ENCODE peak calls at places on chromosomes 13 and 19, in ten cellular contexts. I is NCI-H748 treated with DMSO at 0.1 percent for 48 hours; B is stimulated activated CD8-positive, alpha-beta memory T cell treated with anti-CD3 and anti-CD28 coated beads, Interleukin-15, amount 100 ng/mL, for 1 hour; G is left cardiac atrium; C is NCI-H1048; Q is naive thymus-derived CD8-positive, alpha-beta T cell; R is choroid plexus epithelial cell; U is T-helper 2 cell; O is uterus; L is progenitor cell of endocrine pancreas. V is an unnamed sample.

GRCh38 chr13:21413013-21413412 is 46.1 kb downstream of the ZDHHC20 start:
- DNase-seq in I (no peak), R (peak), O (no peak), C (no peak), U (no peak), L (no peak), B (no peak), G (no peak), Q (no peak), V (no peak)

GRCh38 chr13:99311137-99311536 is 3.9 kb upstream of the GPR183 start:
- DNase-seq in B (no peak), U (no peak), L (no peak), Q (no peak), R (no peak), O (peak), G (no peak), C (no peak), I (no peak), V (no peak)

GRCh38 chr13:112910616-112911280 is 58.3 kb upstream of the MCF2L start:
- DNase-seq in I (no peak), Q (no peak), L (no peak), U (no peak), G (no peak), B (no peak), R (no peak), O (no peak), C (no peak), V (no peak)

GRCh38 chr13:95250961-95251360 is 50.3 kb downstream of the ABCC4 start:
- DNase-seq in U (no peak), Q (no peak), O (no peak), B (no peak), R (no peak), I (no peak), G (no peak), C (no peak), L (no peak), V (no peak)

GRCh38 chr13:24627090-24627714 is 53.0 kb upstream of the ATP12A start:
- DNase-seq in C (no peak), R (no peak), I (no peak), O (no peak), L (peak), U (no peak), Q (no peak), B (no peak), G (no peak), V (no peak)

GRCh38 chr13:34413538-34414210 is 528.4 kb upstream of the NBEA start:
- DNase-seq in O (no peak), L (no peak), C (no peak), Q (no peak), U (no peak), R (no peak), G (no peak), B (no peak), I (no peak), V (no peak)

GRCh38 chr13:52809310-52809769 is 39.1 kb downstream of the PCDH8 start:
- DNase-seq in G (peak), R (peak), I (peak), B (no peak), Q (peak), L (peak), U (no peak), O (no peak), C (peak), V (peak)

GRCh38 chr19:50535672-50536071 is 22.0 kb upstream of the ASPDH start:
- DNase-seq in Q (no peak), O (no peak), R (no peak), G (no peak), U (no peak), I (no peak), C (no peak), L (no peak), B (no peak), V (no peak)

GRCh38 chr19:7199613-7200533 is 94.3 kb downstream of the INSR start:
- DNase-seq in R (no peak), L (no peak), C (no peak), G (no peak), I (no peak), U (no peak), Q (no peak), B (no peak), O (no peak), V (no peak)

GRCh38 chr13:105538346-105538745 is 997.1 kb downstream of the EFNB2 start:
- DNase-seq in G (no peak), O (no peak), R (no peak), L (no peak), I (no peak), B (no peak), U (no peak), Q (no peak), C (no peak), V (no peak)

GRCh38 chr19:14479985-14480694 is 5.0 kb upstream of the PTGER1 start:
- DNase-seq in L (peak), B (peak), I (no peak), R (peak), U (peak), G (no peak), Q (peak), O (no peak), C (peak), V (peak)

GRCh38 chr19:48656840-48657474 is 11.0 kb upstream of the CA11 start:
- DNase-seq in B (no peak), G (no peak), I (no peak), L (no peak), O (no peak), U (no peak), R (peak), Q (no peak), C (no peak), V (no peak)

GRCh38 chr13:92896842-92897241 is 329.8 kb upstream of the GPC6 start:
- DNase-seq in B (no peak), C (no peak), G (no peak), R (peak), Q (no peak), L (no peak), I (peak), U (no peak), O (no peak), V (no peak)

GRCh38 chr13:76894401-76895110 is 8.4 kb upstream of the KCTD12 start:
- DNase-seq in Q (no peak), U (no peak), O (no peak), B (no peak), L (no peak), C (no peak), G (no peak), I (no peak), R (no peak), V (no peak)

GRCh38 chr13:41613984-41614581 is 156.7 kb downstream of the RGCC start:
- DNase-seq in O (peak), C (no peak), B (no peak), L (no peak), Q (no peak), G (peak), R (peak), U (no peak), I (no peak), V (no peak)

GRCh38 chr13:78998736-78999135 is 339.8 kb upstream of the OBI1 start:
- DNase-seq in C (no peak), R (no peak), G (no peak), B (no peak), O (no peak), I (no peak), L (no peak), Q (no peak), U (no peak), V (no peak)

GRCh38 chr19:46351241-46352041 is 4.6 kb downstream of the PPP5C start:
- DNase-seq in B (no peak), R (peak), U (no peak), G (peak), C (no peak), L (no peak), O (peak), Q (no peak), I (no peak), V (no peak)

GRCh38 chr19:6551607-6552450 is 21.0 kb downstream of the TNFSF9 start:
- DNase-seq in L (peak), C (no peak), I (no peak), Q (peak), U (peak), B (peak), R (no peak), O (no peak), G (peak), V (peak)

GRCh38 chr13:44044544-44045178 is 165.0 kb downstream of the LACC1 start:
- DNase-seq in B (no peak), R (peak), L (no peak), C (no peak), I (no peak), Q (no peak), O (no peak), U (no peak), G (no peak), V (no peak)

GRCh38 chr13:28324181-28324789 is 170.6 kb downstream of the FLT1 start:
- DNase-seq in O (peak), U (no peak), L (peak), C (peak), R (peak), G (peak), Q (peak), I (peak), B (peak), V (peak)

GRCh38 chr13:32256243-32256642 is 58.9 kb downstream of the ZAR1L start:
- DNase-seq in G (no peak), R (no peak), B (no peak), O (no peak), C (no peak), U (no peak), Q (no peak), L (no peak), I (no peak), V (no peak)

GRCh38 chr19:801030-801860 is 4.0 kb downstream of the PTBP1 start:
- DNase-seq in Q (no peak), R (no peak), I (no peak), L (no peak), G (peak), U (no peak), C (no peak), O (peak), B (no peak), V (no peak)

GRCh38 chr19:27806471-27807070 is 1406.4 kb downstream of the UQCRFS1 start:
- DNase-seq in R (no peak), O (no peak), U (no peak), C (no peak), G (no peak), Q (no peak), I (no peak), L (no peak), B (no peak), V (no peak)

GRCh38 chr13:89465366-89465765 is 1794.2 kb downstream of the SLITRK5 start:
- DNase-seq in B (no peak), I (no peak), C (no peak), U (no peak), G (no peak), O (no peak), L (no peak), Q (no peak), R (peak), V (no peak)

GRCh38 chr13:47337781-47338507 is 441.1 kb upstream of the HTR2A start:
- DNase-seq in Q (no peak), B (no peak), C (no peak), U (no peak), L (no peak), I (no peak), G (no peak), O (no peak), R (peak), V (no peak)

GRCh38 chr13:62933809-62934208 is 1518.2 kb upstream of the PCDH20 start:
- DNase-seq in I (no peak), L (no peak), U (no peak), Q (no peak), C (no peak), R (no peak), O (no peak), G (no peak), B (no peak), V (no peak)

GRCh38 chr19:38245826-38246498 is 10.2 kb downstream of the PPP1R14A start:
- DNase-seq in U (no peak), G (peak), O (no peak), L (no peak), C (no peak), R (peak), Q (no peak), B (no peak), I (no peak), V (no peak)

GRCh38 chr13:91078093-91078679 is 269.3 kb upstream of the MIR17HG start:
- DNase-seq in B (no peak), G (no peak), Q (no peak), R (peak), L (no peak), O (no peak), I (peak), C (no peak), U (no peak), V (no peak)

GRCh38 chr13:89315287-89315686 is 1644.1 kb downstream of the SLITRK5 start:
- DNase-seq in B (no peak), R (peak), G (no peak), C (no peak), Q (no peak), O (no peak), I (no peak), U (no peak), L (no peak), V (no peak)

GRCh38 chr13:23377603-23378002 is 55.9 kb downstream of the SACS start:
- DNase-seq in Q (no peak), R (no peak), U (no peak), L (no peak), I (no peak), O (peak), G (no peak), B (no peak), C (no peak), V (no peak)

V was measured in memory B cell.